ENCODE peak calls at places on chromosomes 7 and 10, in five cellular contexts. V is prostate gland, H is PC-9, C is NB4, L is left lung. E is an unnamed sample.

GRCh38 chr10:124063736-124064135 is 29.7 kb downstream of the CHST15 start:
- DNase-seq in L (peak), H (no peak), V (peak), C (no peak), E (no peak)

GRCh38 chr10:6108072-6108471 is 19.2 kb downstream of the RBM17 start:
- DNase-seq in H (no peak), C (no peak), L (no peak), V (no peak), E (no peak)

GRCh38 chr7:101936612-101937231 is 119.3 kb downstream of the CUX1 start:
- DNase-seq in L (no peak), C (no peak), V (peak), H (no peak), E (no peak)

GRCh38 chr7:1669954-1670893 is at the start of gene ELFN1:
- DNase-seq in H (no peak), C (peak), V (no peak), L (peak), E (no peak)

GRCh38 chr10:25047902-25048301 is 31.5 kb downstream of the THNSL1 start:
- DNase-seq in H (no peak), C (no peak), L (no peak), V (no peak), E (no peak)

GRCh38 chr10:61399386-61399785 is 53.8 kb downstream of the TMEM26 start:
- DNase-seq in L (no peak), C (no peak), V (no peak), H (no peak), E (no peak)

GRCh38 chr10:42827201-42827600 is 44.6 kb downstream of the BMS1 start:
- DNase-seq in C (peak), H (no peak), L (no peak), V (no peak), E (no peak)

GRCh38 chr10:10644317-10645111 is 373.2 kb upstream of the CELF2 start:
- DNase-seq in V (no peak), H (no peak), L (no peak), C (no peak), E (no peak)

GRCh38 chr10:75399461-75400162 is 2.0 kb downstream of the ZNF503 start:
- DNase-seq in H (peak), C (peak), L (peak), V (peak), E (no peak)

GRCh38 chr10:81820418-81820817 is 54.6 kb upstream of the NRG3 start:
- DNase-seq in C (peak), L (no peak), H (no peak), V (no peak), E (peak)
- TF ChIP-seq CTCF in C (peak), L (no peak), H (no peak), V (no peak), E (peak)

GRCh38 chr10:109919224-109919623 is 4.1 kb downstream of the XPNPEP1 start:
- DNase-seq in L (no peak), C (no peak), V (no peak), H (no peak), E (no peak)
- TF ChIP-seq CTCF in L (no peak), C (no peak), V (no peak), H (no peak), E (no peak)

GRCh38 chr10:14803827-14804226 is 29.1 kb upstream of the FAM107B start:
- DNase-seq in C (no peak), V (no peak), L (no peak), H (no peak), E (no peak)

GRCh38 chr10:14806318-14806717 is 31.5 kb downstream of the CDNF start:
- DNase-seq in H (no peak), V (no peak), C (no peak), L (no peak), E (no peak)

GRCh38 chr10:14800397-14800796 is 25.7 kb upstream of the FAM107B start:
- DNase-seq in C (no peak), H (no peak), L (no peak), V (no peak), E (no peak)

GRCh38 chr10:14798631-14799030 is 23.9 kb upstream of the FAM107B start:
- DNase-seq in V (no peak), C (no peak), L (no peak), H (no peak), E (no peak)

GRCh38 chr10:14801693-14802092 is 27.0 kb upstream of the FAM107B start:
- DNase-seq in L (no peak), V (no peak), H (no peak), C (no peak), E (no peak)
- TF ChIP-seq CTCF in L (no peak), V (no peak), H (no peak), C (no peak), E (peak)

GRCh38 chr10:44259090-44259874 is 125.6 kb downstream of the CXCL12 start:
- DNase-seq in H (no peak), L (no peak), C (no peak), V (no peak), E (no peak)
- TF ChIP-seq CTCF in H (no peak), L (no peak), C (no peak), V (no peak), E (no peak)

GRCh38 chr10:133528845-133529575 is 1.8 kb downstream of the CYP2E1 start:
- DNase-seq in C (peak), V (no peak), L (no peak), H (peak), E (no peak)

GRCh38 chr10:133529576-133529946 is 2.4 kb downstream of the CYP2E1 start:
- DNase-seq in L (no peak), H (no peak), C (peak), V (no peak), E (no peak)

GRCh38 chr10:133528296-133528844 is 1.2 kb downstream of the CYP2E1 start:
- DNase-seq in H (no peak), L (no peak), V (no peak), C (peak), E (no peak)

GRCh38 chr10:133526957-133527588 is at the start of gene CYP2E1:
- DNase-seq in H (no peak), L (no peak), V (no peak), C (no peak), E (no peak)

DNA sequence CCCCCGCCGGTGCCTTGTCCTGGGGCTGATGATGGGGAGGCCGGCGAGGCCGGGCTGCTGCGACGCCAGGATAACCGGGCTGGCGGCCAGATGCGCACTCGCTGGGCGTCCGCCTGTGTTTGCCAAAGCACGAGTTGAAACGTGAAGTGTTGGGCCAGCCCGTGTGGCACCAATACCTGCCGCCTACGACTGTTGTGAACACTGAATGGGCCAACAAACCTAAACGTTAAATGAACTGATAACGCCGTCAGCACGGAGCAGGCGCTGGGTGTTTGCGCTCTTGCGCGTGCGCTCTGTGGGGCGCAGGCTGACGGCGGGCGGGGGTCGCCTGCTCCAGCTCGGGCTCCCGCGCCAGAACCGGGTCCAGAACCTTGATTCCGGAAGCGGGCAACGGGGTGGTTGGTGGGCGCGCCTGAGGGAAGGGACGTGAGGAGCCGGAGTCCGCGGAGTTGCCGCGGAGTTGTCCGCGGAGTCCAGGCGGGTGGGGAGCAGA is 662 bp downstream of the CYP2E1 start:
- DNase-seq in V (no peak), H (no peak), C (no peak), L (no peak), E (no peak)
- TF ChIP-seq CTCF in V (no peak), H (no peak), C (no peak), L (no peak), E (no peak)

GRCh38 chr7:20197837-20198236 is 19.3 kb downstream of the MACC1 start:
- DNase-seq in L (no peak), H (no peak), C (peak), V (no peak), E (no peak)
- TF ChIP-seq CTCF in L (peak), H (peak), C (peak), V (no peak), E (peak)

GRCh38 chr10:110446954-110447608 is 50.6 kb upstream of the DUSP5 start:
- DNase-seq in C (peak), L (peak), H (no peak), V (no peak), E (no peak)
- TF ChIP-seq CTCF in C (peak), L (no peak), H (no peak), V (no peak), E (no peak)